ENCODE peak calls at places on chromosomes 13 and 19, in seven cellular contexts. L, M, P, T, K, I and C are unnamed samples.

GRCh38 chr19:3176715-3177501 is 1.7 kb upstream of the S1PR4 start:
- DNase-seq in L (no peak), T (peak; percentile 68), K (no peak), I (peak; percentile 69), P (no peak), M (peak; percentile 91), C (peak; percentile 68)

GRCh38 chr13:74299688-74300087 is 165.5 kb upstream of the KLF12 start:
- DNase-seq in K (no peak), T (no peak), P (no peak), M (no peak), I (no peak), L (no peak), C (no peak)

GRCh38 chr13:77860621-77861020 is 58.0 kb downstream of the EDNRB start:
- DNase-seq in K (no peak), M (peak; percentile 3), T (no peak), I (no peak), P (no peak), L (no peak), C (no peak)

GRCh38 chr19:45860359-45861259 is 2.3 kb downstream of the SYMPK start:
- DNase-seq in M (no peak), T (no peak), I (no peak), K (no peak), L (no peak), P (no peak), C (no peak)

GRCh38 chr19:34253711-34254551 is 423 bp upstream of the GARRE1 start:
- DNase-seq in I (no peak), T (peak; percentile 96), K (peak; percentile 91), L (peak; percentile 89), P (peak; percentile 77), M (no peak), C (peak; percentile 90)

GRCh38 chr13:48194392-48194754 is 38.6 kb upstream of the ITM2B start:
- DNase-seq in L (no peak), I (no peak), K (no peak), T (no peak), P (no peak), M (peak; percentile 24), C (no peak)

GRCh38 chr19:51594774-51595109 is 23.7 kb downstream of the ZNF175 start:
- DNase-seq in K (no peak), M (no peak), L (no peak), I (no peak), T (no peak), P (no peak), C (no peak)

GRCh38 chr19:45153339-45154063 is 7.3 kb downstream of the NKPD1 start:
- DNase-seq in P (no peak), K (no peak), T (no peak), I (no peak), M (no peak), L (peak; percentile 48), C (no peak)

GRCh38 chr19:47210689-47211316 is 20.2 kb downstream of the BBC3 start:
- DNase-seq in M (no peak), P (peak; percentile 71), K (peak; percentile 90), T (peak; percentile 93), I (peak; percentile 88), L (peak; percentile 69), C (peak; percentile 78)

GRCh38 chr19:15288146-15288963 is 44.0 kb downstream of the BRD4 start:
- DNase-seq in T (peak; percentile 81), I (no peak), M (no peak), L (no peak), K (peak; percentile 80), P (no peak), C (no peak)

GRCh38 chr19:778910-779653 is 18.2 kb upstream of the PTBP1 start:
- DNase-seq in T (peak; percentile 63), M (peak; percentile 92), P (no peak), I (no peak), K (peak; percentile 84), L (no peak), C (peak; percentile 68)

GRCh38 chr19:6239401-6239844 is 40.4 kb downstream of the MLLT1 start:
- DNase-seq in L (no peak), K (no peak), P (no peak), M (peak; percentile 55), I (peak; percentile 45), T (no peak), C (no peak)

GRCh38 chr13:97310809-97311436 is 88.8 kb downstream of the MBNL2 start:
- DNase-seq in L (no peak), M (no peak), I (no peak), T (no peak), P (no peak), K (no peak), C (no peak)

GRCh38 chr13:111853766-111854165 is 213.2 kb upstream of the SOX1 start:
- DNase-seq in L (no peak), T (no peak), M (no peak), K (no peak), I (no peak), P (no peak), C (peak; percentile 66)

GRCh38 chr19:40671404-40671803 is 19.0 kb downstream of the NUMBL start:
- DNase-seq in L (no peak), K (no peak), T (no peak), P (no peak), M (no peak), I (no peak), C (no peak)

GRCh38 chr13:113666951-113667701 is at the start of gene GRK1:
- DNase-seq in P (peak; percentile 47), K (peak; percentile 60), L (no peak), I (no peak), T (peak; percentile 43), M (no peak), C (peak; percentile 66)

GRCh38 chr19:33496496-33496895 is 25.1 kb downstream of the PEPD start:
- DNase-seq in K (peak; percentile 22), P (no peak), M (no peak), L (no peak), I (no peak), T (no peak), C (no peak)

GRCh38 chr19:58395220-58395978 is at the start of gene RNF225:
- DNase-seq in T (no peak), K (no peak), M (peak; percentile 42), L (no peak), P (peak; percentile 73), I (peak; percentile 92), C (no peak)

GRCh38 chr19:12885749-12886706 is 973 bp downstream of the KLF1 start:
- DNase-seq in T (no peak), K (no peak), P (no peak), L (no peak), M (no peak), I (no peak), C (no peak)

GRCh38 chr13:49300716-49301589 is 53.2 kb downstream of the CDADC1 start:
- DNase-seq in T (peak; percentile 82), P (no peak), L (peak; percentile 41), I (peak; percentile 41), K (peak; percentile 81), M (no peak), C (no peak)

GRCh38 chr19:14497347-14497921 is 1.5 kb upstream of the GIPC1 start:
- DNase-seq in L (no peak), M (no peak), I (peak; percentile 64), P (no peak), T (no peak), K (no peak), C (no peak)

GRCh38 chr13:43848250-43848649 is 31.3 kb downstream of the CCDC122 start:
- DNase-seq in K (no peak), P (no peak), T (no peak), M (peak; percentile 11), L (no peak), I (no peak), C (no peak)

GRCh38 chr13:42064259-42064658 is 15.8 kb downstream of the DGKH start:
- DNase-seq in I (no peak), L (no peak), M (no peak), K (no peak), P (no peak), T (no peak), C (no peak)

GRCh38 chr19:13169769-13170168 is 19.6 kb downstream of the IER2 start:
- DNase-seq in K (no peak), M (no peak), L (no peak), T (peak; percentile 77), I (peak; percentile 79), P (peak; percentile 78), C (no peak)

DNA sequence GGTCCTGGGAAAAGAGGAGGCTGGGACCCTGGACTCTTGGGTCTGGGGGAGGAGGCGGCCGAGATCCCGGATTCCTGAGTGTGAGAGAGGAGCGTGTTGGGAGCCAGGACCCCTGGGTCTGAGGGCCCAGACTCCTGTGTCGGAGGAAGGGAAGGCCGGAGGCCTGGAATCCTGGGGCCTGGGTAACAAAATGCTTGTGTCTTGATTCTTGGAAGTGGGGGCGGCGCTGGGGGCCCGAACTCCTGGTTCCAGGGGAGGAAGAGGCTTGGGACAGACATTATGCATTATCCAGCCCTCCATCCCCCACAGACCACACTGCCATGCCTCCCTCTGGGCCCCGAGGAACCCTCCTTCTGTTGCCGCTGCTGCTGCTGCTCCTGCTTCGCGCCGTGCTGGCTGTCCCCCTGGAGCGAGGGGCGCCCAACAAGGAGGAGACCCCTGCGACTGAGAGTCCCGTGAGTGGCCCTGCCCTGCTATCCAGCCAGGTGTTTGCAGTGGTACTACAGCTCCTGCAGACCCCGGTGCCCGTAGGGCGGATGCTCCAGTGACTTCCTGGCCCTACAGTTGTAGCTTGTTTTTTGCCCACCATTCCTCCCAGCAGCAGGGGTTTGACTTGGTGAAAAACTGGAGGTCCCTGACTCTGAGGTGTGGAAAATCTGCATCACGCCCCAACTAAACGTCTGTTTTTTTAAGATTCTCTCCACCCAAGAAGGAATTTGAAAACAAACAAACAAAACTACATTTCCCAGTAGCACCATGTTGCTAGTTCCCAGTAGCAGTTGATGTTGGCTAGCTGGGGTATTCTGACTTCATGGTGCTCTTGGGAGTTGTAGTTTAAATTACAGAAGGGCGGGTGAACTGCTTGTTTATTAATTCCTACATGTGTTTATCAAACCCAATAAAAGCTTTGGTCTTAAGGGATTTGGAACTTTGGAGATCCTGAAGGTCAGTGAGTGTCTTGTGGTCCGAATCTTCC is 653 bp downstream of the NUCB1 start:
- DNase-seq in I (no peak), L (no peak), M (no peak), K (peak; percentile 74), P (no peak), T (peak; percentile 53), C (no peak)
- TF ChIP-seq CTCF in I (no peak), L (no peak), M (no peak), K (no peak), P (no peak), T (no peak), C (no peak)

GRCh38 chr13:30158774-30159445 is 148.4 kb downstream of the KATNAL1 start:
- DNase-seq in P (no peak), K (peak; percentile 75), L (no peak), M (no peak), I (peak; percentile 9), T (no peak), C (no peak)
- TF ChIP-seq CTCF in P (peak; percentile 32), K (peak; percentile 23), L (peak; percentile 15), M (peak; percentile 52), I (no peak), T (peak; percentile 10), C (peak; percentile 40)

GRCh38 chr13:98315466-98315865 is 138.4 kb upstream of the RNF113B start:
- DNase-seq in I (no peak), M (no peak), P (no peak), T (no peak), L (no peak), K (no peak), C (no peak)
- TF ChIP-seq CTCF in I (no peak), M (no peak), P (no peak), T (no peak), L (no peak), K (no peak), C (no peak)

DNA sequence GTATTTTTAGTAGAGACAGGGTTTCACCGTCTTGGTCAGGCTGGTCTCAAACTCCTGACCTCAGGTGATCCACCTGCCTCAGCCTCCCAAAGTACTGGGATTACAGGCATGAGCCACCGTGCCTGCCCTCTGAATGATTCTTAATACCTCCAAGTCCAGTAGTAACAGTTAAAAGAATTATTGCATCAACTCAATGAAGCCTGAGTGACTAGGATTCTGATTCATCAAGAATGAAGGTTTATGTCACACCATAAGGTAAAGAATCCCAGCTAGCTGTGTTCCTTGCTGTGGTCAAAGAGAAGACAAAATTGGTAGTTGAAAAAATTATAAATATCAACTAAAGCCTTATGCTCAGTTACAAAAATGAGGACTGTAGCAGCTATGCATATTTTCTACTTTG is 81.2 kb upstream of the ABCC4 start:
- DNase-seq in I (no peak), M (no peak), K (no peak), P (no peak), T (no peak), L (no peak), C (no peak)
- TF ChIP-seq CTCF in I (no peak), M (no peak), K (no peak), P (no peak), T (no peak), L (no peak), C (no peak)